ENCODE peak calls at places on chromosomes 11 and 22, in four cellular contexts. One of them, this sample, is unnamed.

GRCh38 chr11:58788355-58789023 is 56.0 kb downstream of the GLYATL2 start:
- DNase-seq in caudate nucleus: no peak
- DNase-seq in G401: peak
- DNase-seq in anterior cingulate cortex: peak
- DNase-seq in this sample: no peak

GRCh38 chr22:33568934-33569496 is 351.3 kb downstream of the LARGE1 start:
- DNase-seq in anterior cingulate cortex: no peak
- DNase-seq in G401: no peak
- DNase-seq in caudate nucleus: no peak
- DNase-seq in this sample: no peak

GRCh38 chr11:129375731-129376657 is at the start of gene BARX2:
- DNase-seq in anterior cingulate cortex: peak
- DNase-seq in G401: peak
- DNase-seq in caudate nucleus: peak
- DNase-seq in this sample: no peak

GRCh38 chr11:93838967-93839366 is 11.5 kb downstream of the VSTM5 start:
- DNase-seq in anterior cingulate cortex: no peak
- DNase-seq in caudate nucleus: no peak
- DNase-seq in G401: no peak
- DNase-seq in this sample: no peak

GRCh38 chr22:35198738-35199137 is 58.6 kb upstream of the HMGXB4 start:
- DNase-seq in anterior cingulate cortex: no peak
- DNase-seq in caudate nucleus: no peak
- DNase-seq in G401: no peak
- DNase-seq in this sample: no peak

GRCh38 chr11:60777572-60777971 is 7.6 kb upstream of the MS4A10 start:
- DNase-seq in caudate nucleus: no peak
- DNase-seq in anterior cingulate cortex: no peak
- DNase-seq in G401: no peak
- DNase-seq in this sample: no peak

GRCh38 chr22:44365196-44365802 is 52.5 kb upstream of the SHISAL1 start:
- DNase-seq in G401: no peak
- DNase-seq in caudate nucleus: no peak
- DNase-seq in anterior cingulate cortex: no peak
- DNase-seq in this sample: no peak

GRCh38 chr22:17358394-17358793 is 10.9 kb upstream of the CECR2 start:
- DNase-seq in anterior cingulate cortex: no peak
- DNase-seq in G401: no peak
- DNase-seq in caudate nucleus: no peak
- DNase-seq in this sample: no peak

GRCh38 chr11:1682225-1682901 is 14.6 kb upstream of the KRTAP5-6 start:
- DNase-seq in G401: no peak
- DNase-seq in caudate nucleus: no peak
- DNase-seq in anterior cingulate cortex: no peak
- DNase-seq in this sample: no peak

GRCh38 chr11:94897330-94897768 is 76.0 kb downstream of the CWC15 start:
- DNase-seq in anterior cingulate cortex: no peak
- DNase-seq in G401: peak
- DNase-seq in caudate nucleus: peak
- DNase-seq in this sample: no peak

GRCh38 chr11:46352063-46352841 is 5.0 kb downstream of the DGKZ start:
- DNase-seq in G401: no peak
- DNase-seq in anterior cingulate cortex: peak
- DNase-seq in caudate nucleus: peak
- DNase-seq in this sample: no peak

GRCh38 chr22:29018293-29019189 is 43.1 kb downstream of the C22orf31 start:
- DNase-seq in G401: no peak
- DNase-seq in caudate nucleus: no peak
- DNase-seq in anterior cingulate cortex: no peak
- DNase-seq in this sample: no peak

GRCh38 chr11:1340111-1340510 is 30.7 kb upstream of the TOLLIP start:
- DNase-seq in anterior cingulate cortex: no peak
- DNase-seq in G401: no peak
- DNase-seq in caudate nucleus: no peak
- DNase-seq in this sample: no peak

GRCh38 chr11:128417607-128418324 is 169.6 kb downstream of the ETS1 start:
- DNase-seq in caudate nucleus: no peak
- DNase-seq in G401: no peak
- DNase-seq in anterior cingulate cortex: no peak
- DNase-seq in this sample: no peak

GRCh38 chr11:15665368-15665871 is 550.7 kb downstream of the INSC start:
- DNase-seq in anterior cingulate cortex: no peak
- DNase-seq in caudate nucleus: no peak
- DNase-seq in G401: no peak
- DNase-seq in this sample: no peak

This sample was measured in nucleus accumbens.